ENCODE peak calls at places on chromosomes 4 and X, in four cellular contexts. G is ovary; M is CD4-positive, alpha-beta memory T cell; H is tibial nerve. A is an unnamed sample.

GRCh38 chr4:2251073-2251794 is 9.3 kb upstream of the HAUS3 start:
- DNase-seq in G (peak; percentile 7), M (no peak), H (no peak), A (no peak)

GRCh38 chr4:121555315-121556107 is 141.3 kb downstream of the ANXA5 start:
- DNase-seq in G (no peak), M (no peak), H (no peak), A (no peak)

GRCh38 chrX:44247468-44247867 is 96.0 kb downstream of the EFHC2 start:
- DNase-seq in G (no peak), M (no peak), H (no peak), A (no peak)

GRCh38 chr4:1463088-1463926 is 57.1 kb upstream of the NKX1-1 start:
- DNase-seq in G (peak; percentile 30), M (no peak), H (no peak), A (no peak)

GRCh38 chr4:73086095-73086869 is 16.8 kb upstream of the COX18 start:
- DNase-seq in G (no peak), M (peak; percentile 19), H (no peak), A (no peak)

GRCh38 chrX:45760187-45760742 is 559.6 kb upstream of the DIPK2B start:
- DNase-seq in G (no peak), M (no peak), H (no peak), A (no peak)

GRCh38 chr4:54908744-54909143 is 216.7 kb downstream of the KDR start:
- DNase-seq in G (no peak), M (no peak), H (no peak), A (no peak)

GRCh38 chrX:133994576-133994975 is 9.2 kb upstream of the GPC3 start:
- DNase-seq in G (no peak), M (no peak), H (no peak), A (no peak)

GRCh38 chr4:48403779-48404178 is 62.5 kb downstream of the SLAIN2 start:
- DNase-seq in G (no peak), M (no peak), H (no peak), A (no peak)

GRCh38 chrX:130994671-130995070 is 63.5 kb upstream of the ARHGAP36 start:
- DNase-seq in G (no peak), M (peak; percentile 11), H (peak; percentile 4), A (no peak)

GRCh38 chr4:17884511-17884910 is 73.7 kb downstream of the NCAPG start:
- DNase-seq in G (no peak), M (no peak), H (no peak), A (no peak)

GRCh38 chrX:130716822-130717405 is 186.1 kb downstream of the ENOX2 start:
- DNase-seq in G (no peak), M (no peak), H (no peak), A (no peak)

GRCh38 chr4:189815404-189816192 is 125.1 kb upstream of the FRG1 start:
- DNase-seq in G (no peak), M (no peak), H (no peak), A (no peak)

GRCh38 chrX:45479196-45479834 is 278.6 kb upstream of the DIPK2B start:
- DNase-seq in G (no peak), M (no peak), H (no peak), A (no peak)

GRCh38 chr4:81923140-81923539 is 450.7 kb downstream of the HNRNPD start:
- DNase-seq in G (no peak), M (no peak), H (no peak), A (no peak)

GRCh38 chrX:54427837-54428424 is 12.3 kb upstream of the TSR2 start:
- DNase-seq in G (no peak), M (no peak), H (no peak), A (no peak)

GRCh38 chr4:113327513-113327912 is 278.1 kb downstream of the ANK2 start:
- DNase-seq in G (no peak), M (no peak), H (peak; percentile 11), A (no peak)

GRCh38 chr4:8285976-8286718 is 16.6 kb downstream of the HTRA3 start:
- DNase-seq in G (no peak), M (no peak), H (no peak), A (no peak)

GRCh38 chr4:41363384-41363981 is 106.8 kb downstream of the UCHL1 start:
- DNase-seq in G (no peak), M (no peak), H (no peak), A (no peak)
- H3K4me3 ChIP-seq in G (no peak overlapping the region), M (no peak overlapping the region), H (no peak overlapping the region), A (no peak overlapping the region)

GRCh38 chr4:76640252-76640925 is 205.4 kb downstream of the SHROOM3 start:
- DNase-seq in G (no peak), M (no peak), H (no peak), A (no peak)

GRCh38 chr4:76641351-76641750 is 206.3 kb downstream of the SHROOM3 start:
- DNase-seq in G (no peak), M (no peak), H (no peak), A (no peak)

GRCh38 chr4:76641758-76642157 is 206.7 kb downstream of the SHROOM3 start:
- DNase-seq in G (no peak), M (no peak), H (no peak), A (no peak)

GRCh38 chr4:76637704-76638361 is 202.8 kb downstream of the SHROOM3 start:
- DNase-seq in G (no peak), M (no peak), H (no peak), A (no peak)

DNA sequence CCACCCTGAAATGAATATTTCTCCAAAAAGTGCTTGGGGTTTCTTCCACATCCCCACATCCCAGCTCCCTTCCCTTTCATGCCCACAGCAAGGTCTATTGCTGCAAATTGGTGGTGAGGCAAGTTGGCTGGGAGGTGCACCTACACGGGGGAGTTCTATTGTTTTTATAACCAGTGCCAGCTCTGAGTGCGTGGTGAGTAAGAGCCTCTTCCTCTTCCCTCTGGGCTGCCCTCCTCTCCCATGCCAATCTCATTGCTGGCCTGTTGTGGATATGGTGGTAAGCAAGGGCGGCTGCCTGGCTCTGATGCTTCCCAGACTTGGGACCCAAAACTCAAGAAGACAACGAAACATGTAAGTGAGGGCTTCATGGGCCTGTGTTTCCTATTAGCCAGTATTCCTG is 204.3 kb downstream of the SHROOM3 start:
- DNase-seq in G (no peak), M (no peak), H (no peak), A (no peak)
- H3K4me3 ChIP-seq in G (no peak overlapping the region), M (no peak overlapping the region), H (no peak overlapping the region), A (no peak overlapping the region)

DNA sequence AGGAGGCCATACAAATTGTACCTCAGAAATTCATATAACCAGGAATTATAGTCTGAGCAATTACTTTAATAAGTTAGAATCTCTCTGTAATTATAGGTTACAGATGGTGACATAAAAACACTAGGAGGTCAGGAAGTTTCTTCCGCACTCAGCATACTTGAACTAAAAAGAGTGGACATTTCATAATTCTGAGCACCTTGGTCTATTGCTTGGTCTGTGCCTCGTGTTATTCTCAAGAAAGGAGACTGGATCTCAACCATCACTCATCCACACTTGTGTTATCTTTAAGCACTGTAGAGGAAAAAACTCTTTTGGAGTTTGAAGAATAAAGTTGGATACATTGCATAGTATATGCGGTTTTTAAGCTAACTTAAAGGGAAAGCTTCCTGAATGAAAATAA is 91.1 kb downstream of the SYNPO2 start:
- DNase-seq in G (no peak), M (no peak), H (no peak), A (no peak)
- H3K4me3 ChIP-seq in G (no peak overlapping the region), M (no peak overlapping the region), H (no peak overlapping the region), A (no peak overlapping the region)

DNA sequence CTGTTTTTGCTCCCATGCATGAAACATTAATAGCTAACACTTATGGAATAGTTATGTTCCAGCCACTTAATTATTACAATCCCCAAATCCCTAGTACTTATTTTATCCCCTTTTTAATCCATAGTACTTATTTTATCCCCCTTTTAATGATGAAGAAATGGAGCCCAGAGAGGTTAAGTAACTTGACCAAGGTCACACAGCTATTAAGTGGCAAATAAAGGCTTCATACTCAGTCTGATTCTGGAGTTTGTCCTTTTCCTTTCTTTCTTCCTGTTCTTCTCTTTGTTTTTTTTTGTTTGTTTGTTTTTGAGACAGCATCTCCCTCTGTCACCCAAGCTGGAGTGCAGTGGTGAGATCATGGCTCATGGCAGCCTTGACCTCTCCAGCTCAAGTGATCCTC is 2.2 kb downstream of the NKAP start:
- DNase-seq in G (no peak), M (no peak), H (no peak), A (no peak)
- H3K4me3 ChIP-seq in G (no peak overlapping the region), M (no peak overlapping the region), H (no peak overlapping the region), A (no peak overlapping the region)

GRCh38 chrX:20529711-20530110 is 263.0 kb upstream of the RPS6KA3 start:
- DNase-seq in G (no peak), M (no peak), H (no peak), A (no peak)

GRCh38 chrX:20529301-20529700 is 262.6 kb upstream of the RPS6KA3 start:
- DNase-seq in G (no peak), M (no peak), H (no peak), A (no peak)

GRCh38 chrX:20527458-20528099 is 260.9 kb upstream of the RPS6KA3 start:
- DNase-seq in G (peak; percentile 15), M (peak; percentile 41), H (peak; percentile 18), A (no peak)

GRCh38 chrX:20531667-20532066 is 265.0 kb upstream of the RPS6KA3 start:
- DNase-seq in G (no peak), M (no peak), H (no peak), A (no peak)

DNA sequence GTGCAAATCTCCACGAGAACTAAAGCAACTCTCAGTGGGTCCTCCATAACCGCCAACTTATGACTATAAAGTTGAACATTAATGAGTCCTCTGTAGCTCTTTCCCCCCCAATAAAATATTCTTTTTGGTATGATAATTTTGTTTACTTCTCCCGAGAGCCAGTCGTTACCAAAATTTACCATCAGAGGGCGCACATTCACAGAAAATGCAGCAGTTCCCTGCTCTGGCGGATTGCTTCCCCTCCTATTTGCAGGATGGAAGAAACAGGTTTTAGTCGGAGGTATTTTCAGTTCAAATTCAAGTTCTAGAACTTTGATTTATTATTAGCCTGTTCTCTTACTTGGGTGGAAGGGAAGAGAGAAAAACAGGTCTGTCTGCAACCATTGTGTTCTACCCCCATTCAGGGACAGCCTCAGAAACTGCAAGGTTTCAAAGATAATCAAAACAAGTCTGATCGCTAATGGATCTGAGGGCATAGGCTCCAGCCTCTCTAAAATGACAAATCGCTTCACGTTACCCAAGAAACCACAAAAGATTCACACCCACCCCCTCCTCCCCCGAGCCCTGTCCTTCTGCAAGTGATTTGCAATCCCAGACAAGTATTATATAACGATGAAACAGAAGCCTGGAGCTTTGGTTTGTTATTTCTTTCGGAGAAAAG is 263.7 kb upstream of the RPS6KA3 start:
- DNase-seq in G (peak; percentile 11), M (peak; percentile 56), H (peak; percentile 81), A (no peak)
- H3K4me3 ChIP-seq in G (no peak overlapping the region), M (no peak overlapping the region), H (no peak overlapping the region), A (no peak overlapping the region)